ENCODE peak calls at places on chromosomes 2 and 18, in six cellular contexts. A is NCI-H2029 treated with DMSO at 0.1 percent for 48 hours, H is activated T-cell treated with anti-CD3 and anti-CD28 coated beads for 48 hours, U is PC-3, M is cardiac muscle cell, W is M059J. E is an unnamed sample.

GRCh38 chr2:152050345-152050744 is 48.5 kb downstream of the CACNB4 start:
- DNase-seq in W (no peak), U (no peak), H (no peak), M (no peak), A (no peak), E (no peak)

GRCh38 chr2:74037379-74037860 is 52.7 kb downstream of the TET3 start:
- DNase-seq in W (no peak), A (no peak), M (no peak), U (no peak), H (no peak), E (no peak)

GRCh38 chr2:239822146-239822945 is 202.8 kb downstream of the NDUFA10 start:
- DNase-seq in M (no peak), H (peak; percentile 18), W (no peak), A (no peak), U (no peak), E (no peak)

GRCh38 chr2:238586931-238587775 is 160.4 kb downstream of the ASB1 start:
- DNase-seq in W (no peak), U (no peak), A (no peak), M (no peak), H (no peak), E (no peak)

GRCh38 chr18:28794459-28795245 is 617.7 kb upstream of the CDH2 start:
- DNase-seq in H (no peak), W (peak; percentile 84), A (no peak), M (no peak), U (peak; percentile 97), E (no peak)

GRCh38 chr18:47870605-47871004 is 59.9 kb downstream of the SMAD2 start:
- DNase-seq in W (no peak), A (no peak), H (no peak), U (peak; percentile 23), M (no peak), E (no peak)

GRCh38 chr2:235954281-235954680 is 213.9 kb downstream of the GBX2 start:
- DNase-seq in W (no peak), A (no peak), U (no peak), M (no peak), H (no peak), E (no peak)

GRCh38 chr2:228767196-228767595 is 503.9 kb downstream of the PID1 start:
- DNase-seq in M (no peak), U (no peak), W (peak; percentile 59), H (no peak), A (no peak), E (no peak)

GRCh38 chr2:120767486-120768005 is 31.9 kb downstream of the GLI2 start:
- DNase-seq in H (no peak), A (no peak), M (no peak), W (no peak), U (no peak), E (no peak)

GRCh38 chr2:224165901-224166319 is 126.8 kb upstream of the SERPINE2 start:
- DNase-seq in H (no peak), W (peak; percentile 53), U (peak; percentile 33), A (no peak), M (no peak), E (no peak)

GRCh38 chr2:9310390-9310789 is 103.8 kb downstream of the ASAP2 start:
- DNase-seq in U (peak; percentile 81), W (peak; percentile 90), H (no peak), M (no peak), A (no peak), E (no peak)

GRCh38 chr2:100984892-100985307 is 17.2 kb upstream of the RPL31 start:
- DNase-seq in U (peak; percentile 79), A (no peak), H (peak; percentile 67), W (peak; percentile 59), M (peak; percentile 83), E (peak; percentile 76)

GRCh38 chr2:176174850-176175728 is 13.4 kb upstream of the HOXD1 start:
- DNase-seq in W (no peak), H (no peak), A (no peak), U (no peak), M (no peak), E (no peak)

GRCh38 chr18:46174317-46175039 is 70.3 kb downstream of the HAUS1 start:
- DNase-seq in U (no peak), W (peak; percentile 55), H (peak; percentile 58), A (no peak), M (peak; percentile 80), E (peak; percentile 25)

GRCh38 chr18:12579775-12580174 is 78.1 kb downstream of the SPIRE1 start:
- DNase-seq in U (no peak), A (no peak), H (no peak), M (no peak), W (no peak), E (no peak)

GRCh38 chr2:213251618-213252017 is 32.6 kb upstream of the SPAG16 start:
- DNase-seq in U (peak; percentile 93), W (peak; percentile 57), A (peak; percentile 33), H (no peak), M (peak; percentile 74), E (no peak)

GRCh38 chr2:65309699-65310098 is 82.1 kb downstream of the ACTR2 start:
- DNase-seq in U (peak; percentile 74), M (no peak), H (no peak), W (no peak), A (no peak), E (peak; percentile 52)

GRCh38 chr2:130963849-130964793 is 127.4 kb downstream of the ARHGEF4 start:
- DNase-seq in H (peak; percentile 14), M (peak; percentile 74), W (no peak), A (peak; percentile 13), U (peak; percentile 43), E (no peak)

GRCh38 chr2:235542728-235543125 is 48.9 kb downstream of the AGAP1 start:
- DNase-seq in U (peak; percentile 70), M (no peak), A (peak; percentile 26), W (no peak), H (no peak), E (peak; percentile 73)

GRCh38 chr2:96949701-96950350 is 36.6 kb downstream of the FAM178B start:
- DNase-seq in M (no peak), W (no peak), A (no peak), H (no peak), U (no peak), E (no peak)

GRCh38 chr2:235373171-235373570 is 120.7 kb upstream of the AGAP1 start:
- DNase-seq in U (no peak), A (no peak), W (peak; percentile 17), M (no peak), H (no peak), E (no peak)

GRCh38 chr18:48776641-48777025 is 174.1 kb downstream of the SMAD7 start:
- DNase-seq in U (no peak), H (no peak), W (no peak), M (no peak), A (no peak), E (no peak)

GRCh38 chr2:212181646-212182045 is 357.0 kb downstream of the ERBB4 start:
- DNase-seq in A (no peak), U (no peak), H (no peak), W (no peak), M (no peak), E (no peak)

E was measured in T47D.